ENCODE peak calls at places on chromosomes 16 and 17, in five cellular contexts. R is HepG2, X is A549, Z is K562, N is H1. U is an unnamed sample.

GRCh38 chr17:60947100-60947499 is 269.4 kb downstream of the BCAS3 start:
- DNase-seq in R (no peak), X (no peak), Z (no peak), N (no peak), U (peak; percentile 86)

GRCh38 chr16:18969050-18969854 is 14.5 kb upstream of the TMC7 start:
- DNase-seq in R (peak; percentile 66), X (peak; percentile 94), Z (peak; percentile 82), N (peak; percentile 96), U (peak; percentile 49)

GRCh38 chr16:14284930-14285541 is 213.9 kb downstream of the MRTFB start:
- DNase-seq in R (peak; percentile 65), X (peak; percentile 55), Z (peak; percentile 15), N (no peak), U (no peak)

GRCh38 chr17:13594762-13595697 is 6.7 kb downstream of the HS3ST3A1 start:
- DNase-seq in R (peak; percentile 68), X (peak; percentile 67), Z (peak; percentile 55), N (peak; percentile 80), U (peak; percentile 89)

GRCh38 chr16:11249233-11250061 is 6.6 kb downstream of the SOCS1 start:
- DNase-seq in R (no peak), X (no peak), Z (no peak), N (no peak), U (peak; percentile 38)

GRCh38 chr16:79698341-79698753 is 97.8 kb upstream of the MAF start:
- DNase-seq in R (no peak), X (no peak), Z (no peak), N (no peak), U (peak; percentile 40)

GRCh38 chr17:11953924-11954323 is 43.4 kb downstream of the ZNF18 start:
- DNase-seq in R (no peak), X (no peak), Z (no peak), N (no peak), U (no peak)

GRCh38 chr16:87499189-87499486 is 6.3 kb upstream of the ZCCHC14 start:
- DNase-seq in R (no peak), X (no peak), Z (no peak), N (no peak), U (peak; percentile 82)

GRCh38 chr17:336110-337021 is 16.2 kb downstream of the RPH3AL start:
- DNase-seq in R (no peak), X (no peak), Z (no peak), N (no peak), U (no peak)

GRCh38 chr17:40480501-40481003 is 20.9 kb downstream of the TNS4 start:
- DNase-seq in R (peak; percentile 68), X (peak; percentile 59), Z (no peak), N (no peak), U (no peak)

GRCh38 chr17:43601280-43602050 is 55.3 kb upstream of the ETV4 start:
- DNase-seq in R (no peak), X (no peak), Z (no peak), N (no peak), U (peak; percentile 51)

GRCh38 chr16:57807252-57807967 is 5.1 kb upstream of the KIFC3 start:
- DNase-seq in R (no peak), X (peak; percentile 68), Z (no peak), N (no peak), U (no peak)

GRCh38 chr17:74113326-74113725 is 90.2 kb upstream of the RPL38 start:
- DNase-seq in R (no peak), X (no peak), Z (no peak), N (no peak), U (no peak)

GRCh38 chr17:1005361-1005946 is 8.5 kb downstream of the TIMM22 start:
- DNase-seq in R (no peak), X (no peak), Z (no peak), N (no peak), U (peak; percentile 54)

GRCh38 chr16:53967172-53967571 is 263.2 kb downstream of the FTO start:
- DNase-seq in R (no peak), X (no peak), Z (no peak), N (no peak), U (no peak)

GRCh38 chr16:53061701-53062159 is 6.9 kb downstream of the CHD9 start:
- DNase-seq in R (peak; percentile 70), X (no peak), Z (no peak), N (no peak), U (no peak)

GRCh38 chr16:28263305-28263704 is 29.0 kb upstream of the SBK1 start:
- DNase-seq in R (no peak), X (no peak), Z (no peak), N (no peak), U (no peak)

DNA sequence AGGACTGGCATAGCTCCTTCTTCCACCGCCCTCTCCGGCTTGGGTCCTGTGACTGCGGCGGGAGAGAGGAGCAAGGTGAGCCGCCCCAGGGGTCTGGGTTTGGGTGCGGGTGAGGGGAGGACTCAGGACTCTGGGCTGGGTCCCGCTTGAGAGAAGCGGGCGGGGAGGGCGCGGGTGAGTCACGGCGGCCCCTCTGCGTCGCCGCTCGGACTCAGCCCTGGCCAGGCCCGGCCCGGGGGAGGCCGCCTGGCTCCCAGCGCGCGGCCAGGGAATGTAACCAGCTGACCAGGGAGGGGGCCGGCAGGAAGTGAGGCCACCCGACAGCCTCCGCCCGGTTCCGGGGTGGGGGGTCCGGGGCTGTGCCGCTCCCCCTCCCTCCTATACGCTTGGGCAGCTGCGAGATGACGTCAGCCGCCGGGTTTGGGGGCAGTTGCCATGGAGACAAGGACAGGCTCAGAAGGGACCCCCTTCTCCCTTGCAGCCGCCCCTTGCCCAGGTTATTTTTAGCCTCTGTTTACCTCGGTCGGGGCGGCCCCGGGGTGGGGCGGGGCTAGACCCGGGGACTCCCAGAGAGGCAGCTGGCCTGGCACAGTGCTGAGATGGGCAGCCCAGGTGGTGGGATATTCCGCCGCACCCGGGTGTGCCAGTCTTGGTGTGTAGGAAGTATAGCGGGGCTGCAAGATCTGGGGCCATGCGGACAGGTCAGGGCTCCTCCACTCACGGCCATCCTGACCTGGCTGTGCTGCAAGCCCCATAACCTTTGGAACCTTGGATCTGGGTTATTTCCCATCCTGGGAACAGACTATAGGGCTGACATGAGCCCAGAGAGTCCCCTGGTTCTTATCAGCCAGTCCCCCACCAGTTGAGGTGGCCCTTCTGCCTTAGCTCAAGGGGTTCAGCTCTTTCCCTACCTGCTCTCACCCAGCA is 1.6 kb downstream of the RIPOR1 start:
- DNase-seq in R (no peak), X (no peak), Z (peak; percentile 53), N (peak; percentile 69), U (peak; percentile 76)
- TF ChIP-seq MAFK in R (no peak), X (no peak), Z (no peak), N (no peak), U (no peak)

GRCh38 chr16:84895016-84895415 is 75.2 kb downstream of the CRISPLD2 start:
- DNase-seq in R (no peak), X (no peak), Z (no peak), N (no peak), U (no peak)
- TF ChIP-seq MAFK in R (no peak), X (no peak), Z (no peak), N (no peak), U (no peak)

DNA sequence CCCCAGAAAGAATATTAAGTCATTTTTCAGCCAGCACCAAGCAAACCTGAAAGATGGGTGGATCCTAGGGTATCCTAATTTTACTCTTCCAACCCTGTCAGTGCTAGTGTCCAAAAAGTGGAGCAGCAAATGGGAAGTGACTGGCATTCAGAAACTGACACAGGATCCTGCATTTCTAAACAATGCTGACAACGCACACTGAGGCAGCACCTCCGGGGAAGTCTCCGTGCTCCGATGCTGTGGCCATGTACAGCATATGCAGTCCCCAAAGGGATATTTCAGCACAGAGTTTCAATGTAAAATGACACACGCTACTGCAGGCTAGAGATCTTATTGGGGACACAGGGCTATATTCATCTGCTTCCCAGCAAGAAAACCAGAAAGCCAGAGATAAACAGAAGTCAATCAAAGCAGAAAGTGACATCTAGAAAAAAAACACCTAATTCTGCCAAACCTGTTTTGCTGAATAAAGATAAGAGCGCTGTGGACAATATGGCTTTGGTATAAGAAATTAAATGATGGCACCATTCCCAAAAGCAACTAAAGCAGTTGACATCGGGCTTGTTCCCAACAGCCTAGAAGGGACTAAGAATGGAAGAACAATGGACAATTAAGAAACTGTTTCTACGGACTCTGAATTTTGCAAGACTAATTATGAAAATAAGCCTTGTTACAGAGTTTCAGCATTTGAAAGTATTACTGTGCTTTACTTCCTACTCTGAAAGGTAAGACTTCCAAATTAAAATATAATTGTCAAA is 17.2 kb downstream of the XYLT1 start:
- DNase-seq in R (no peak), X (no peak), Z (no peak), N (no peak), U (no peak)
- TF ChIP-seq MAFK in R (no peak), X (no peak), Z (no peak), N (no peak), U (no peak)

GRCh38 chr17:45224671-45225050 is 3.0 kb downstream of the FMNL1 start:
- DNase-seq in R (no peak), X (no peak), Z (no peak), N (no peak), U (no peak)
- TF ChIP-seq MAFK in R (no peak), X (no peak), Z (no peak), N (no peak), U (no peak)

U was measured in IMR-90.